ENCODE peak calls at places on chromosomes 6 and 20, in six cellular contexts. V, D, W, Y, G and N are unnamed samples.

GRCh38 chr6:170038717-170039116 is 252.2 kb downstream of the DLL1 start:
- DNase-seq in V (no peak), D (no peak), W (peak; percentile 6), Y (no peak), G (no peak), N (no peak)

GRCh38 chr20:20340443-20340842 is 27.5 kb upstream of the INSM1 start:
- DNase-seq in V (no peak), D (no peak), W (no peak), Y (no peak), G (no peak), N (no peak)

GRCh38 chr6:167341038-167341613 is 16.2 kb downstream of the TTLL2 start:
- DNase-seq in V (no peak), D (peak; percentile 40), W (no peak), Y (no peak), G (no peak), N (no peak)

GRCh38 chr20:56554869-56555268 is 21.8 kb downstream of the FAM209B start:
- DNase-seq in V (no peak), D (no peak), W (no peak), Y (peak; percentile 44), G (no peak), N (peak; percentile 51)

GRCh38 chr6:165630544-165630953 is 32.5 kb downstream of the PDE10A start:
- DNase-seq in V (no peak), D (no peak), W (no peak), Y (no peak), G (no peak), N (no peak)

GRCh38 chr6:38554700-38555413 is 84.9 kb downstream of the BTBD9 start:
- DNase-seq in V (no peak), D (no peak), W (no peak), Y (no peak), G (no peak), N (no peak)

GRCh38 chr20:59063358-59064213 is 21.0 kb upstream of the PRELID3B start:
- DNase-seq in V (no peak), D (no peak), W (no peak), Y (no peak), G (no peak), N (no peak)

GRCh38 chr20:43941476-43942212 is 27.0 kb downstream of the TOX2 start:
- DNase-seq in V (no peak), D (no peak), W (no peak), Y (peak; percentile 31), G (no peak), N (no peak)

GRCh38 chr6:113586966-113587699 is 270.0 kb upstream of the MARCKS start:
- DNase-seq in V (no peak), D (no peak), W (no peak), Y (no peak), G (peak; percentile 46), N (no peak)

GRCh38 chr6:166007349-166008263 is 160.0 kb downstream of the TBXT start:
- DNase-seq in V (no peak), D (no peak), W (no peak), Y (no peak), G (no peak), N (no peak)

GRCh38 chr6:143260857-143261256 is 189.6 kb downstream of the ADAT2 start:
- DNase-seq in V (no peak), D (no peak), W (no peak), Y (no peak), G (no peak), N (no peak)

GRCh38 chr6:72111611-72112010 is 225.3 kb downstream of the RIMS1 start:
- DNase-seq in V (no peak), D (no peak), W (no peak), Y (no peak), G (no peak), N (no peak)

GRCh38 chr6:169702640-169703246 is 817 bp downstream of the C6orf120 start:
- DNase-seq in V (peak; percentile 13), D (no peak), W (peak; percentile 43), Y (peak; percentile 67), G (no peak), N (peak; percentile 50)

GRCh38 chr6:170073846-170074245 is 217.0 kb downstream of the DLL1 start:
- DNase-seq in V (no peak), D (no peak), W (no peak), Y (no peak), G (no peak), N (no peak)

GRCh38 chr6:2168480-2168879 is 76.9 kb downstream of the GMDS start:
- DNase-seq in V (no peak), D (no peak), W (no peak), Y (no peak), G (no peak), N (no peak)

GRCh38 chr20:51420805-51421204 is 121.7 kb downstream of the NFATC2 start:
- DNase-seq in V (no peak), D (no peak), W (no peak), Y (no peak), G (no peak), N (no peak)

GRCh38 chr6:63674635-63675034 is 39.0 kb downstream of the PHF3 start:
- DNase-seq in V (no peak), D (no peak), W (no peak), Y (no peak), G (no peak), N (no peak)